ENCODE peak calls at places on chromosomes 1 and 21, in six cellular contexts. E is colonic mucosa, A is pancreas, H is endodermal cell, G is fibroblast of mammary gland, F is astrocyte of the spinal cord. B is an unnamed sample.
A peak's percentile ranks its signal among the peaks of the same experiment; 100 is the strongest.

GRCh38 chr1:1982379-1983232 is 21.0 kb downstream of the CFAP74 start:
- DNase-seq in E (no peak), A (no peak), H (peak; percentile 37), G (no peak), F (no peak), B (no peak)

GRCh38 chr1:93042134-93042821 is 36.8 kb upstream of the MTF2 start:
- DNase-seq in E (peak; percentile 45), A (no peak), H (no peak), G (no peak), F (no peak), B (no peak)

GRCh38 chr1:194809665-194810064 is 1623.3 kb upstream of the B3GALT2 start:
- DNase-seq in E (no peak), A (no peak), H (no peak), G (no peak), F (no peak), B (no peak)

GRCh38 chr1:156195853-156196252 is 1.9 kb downstream of the SLC25A44 start:
- DNase-seq in E (no peak), A (no peak), H (no peak), G (no peak), F (no peak), B (no peak)

GRCh38 chr1:244077473-244078220 is 26.6 kb downstream of the ZBTB18 start:
- DNase-seq in E (no peak), A (no peak), H (peak; percentile 37), G (no peak), F (no peak), B (no peak)

GRCh38 chr1:199742547-199742946 is 285.0 kb upstream of the NR5A2 start:
- DNase-seq in E (no peak), A (no peak), H (no peak), G (peak; percentile 94), F (peak; percentile 84), B (peak; percentile 89)

GRCh38 chr1:247156787-247157232 is 15.0 kb downstream of the ZNF124 start:
- DNase-seq in E (no peak), A (no peak), H (no peak), G (peak; percentile 18), F (peak; percentile 5), B (no peak)

GRCh38 chr1:16717174-16718108 is 22.9 kb upstream of the RNU1-4 start:
- DNase-seq in E (peak; percentile 18), A (peak; percentile 63), H (peak; percentile 68), G (no peak), F (no peak), B (no peak)

GRCh38 chr1:94265011-94265422 is 27.6 kb upstream of the ARHGAP29 start:
- DNase-seq in E (no peak), A (no peak), H (no peak), G (peak; percentile 86), F (no peak), B (no peak)

GRCh38 chr1:14824314-14824915 is 225.9 kb downstream of the KAZN start:
- DNase-seq in E (no peak), A (no peak), H (no peak), G (no peak), F (no peak), B (no peak)

GRCh38 chr1:112673589-112674439 is 645 bp upstream of the MOV10 start:
- DNase-seq in E (no peak), A (peak; percentile 70), H (no peak), G (peak; percentile 81), F (peak; percentile 73), B (peak; percentile 83)

GRCh38 chr1:78277253-78277652 is 213.5 kb upstream of the PTGFR start:
- DNase-seq in E (no peak), A (no peak), H (no peak), G (peak; percentile 90), F (peak; percentile 87), B (peak; percentile 88)

GRCh38 chr1:29245876-29246275 is 9.6 kb downstream of the PTPRU start:
- DNase-seq in E (no peak), A (no peak), H (peak; percentile 60), G (peak; percentile 40), F (peak; percentile 36), B (peak; percentile 49)

GRCh38 chr1:233015965-233016364 is 65.6 kb downstream of the NTPCR start:
- DNase-seq in E (no peak), A (no peak), H (no peak), G (no peak), F (no peak), B (no peak)

GRCh38 chr1:234532511-234532922 is 53.5 kb upstream of the TARBP1 start:
- DNase-seq in E (peak; percentile 48), A (no peak), H (no peak), G (peak; percentile 64), F (no peak), B (peak; percentile 71)

GRCh38 chr1:214563881-214564280 is 12.5 kb upstream of the PTPN14 start:
- DNase-seq in E (no peak), A (no peak), H (no peak), G (peak; percentile 78), F (no peak), B (peak; percentile 66)

GRCh38 chr1:51654000-51654399 is 37.1 kb downstream of the OSBPL9 start:
- DNase-seq in E (no peak), A (no peak), H (no peak), G (no peak), F (no peak), B (no peak)

GRCh38 chr1:3419415-3420204 is 34.9 kb upstream of the ARHGEF16 start:
- DNase-seq in E (peak; percentile 64), A (no peak), H (no peak), G (no peak), F (no peak), B (peak; percentile 2)

GRCh38 chr1:218281285-218281684 is 3.8 kb upstream of the RRP15 start:
- DNase-seq in E (no peak), A (no peak), H (no peak), G (peak; percentile 8), F (no peak), B (no peak)

DNA sequence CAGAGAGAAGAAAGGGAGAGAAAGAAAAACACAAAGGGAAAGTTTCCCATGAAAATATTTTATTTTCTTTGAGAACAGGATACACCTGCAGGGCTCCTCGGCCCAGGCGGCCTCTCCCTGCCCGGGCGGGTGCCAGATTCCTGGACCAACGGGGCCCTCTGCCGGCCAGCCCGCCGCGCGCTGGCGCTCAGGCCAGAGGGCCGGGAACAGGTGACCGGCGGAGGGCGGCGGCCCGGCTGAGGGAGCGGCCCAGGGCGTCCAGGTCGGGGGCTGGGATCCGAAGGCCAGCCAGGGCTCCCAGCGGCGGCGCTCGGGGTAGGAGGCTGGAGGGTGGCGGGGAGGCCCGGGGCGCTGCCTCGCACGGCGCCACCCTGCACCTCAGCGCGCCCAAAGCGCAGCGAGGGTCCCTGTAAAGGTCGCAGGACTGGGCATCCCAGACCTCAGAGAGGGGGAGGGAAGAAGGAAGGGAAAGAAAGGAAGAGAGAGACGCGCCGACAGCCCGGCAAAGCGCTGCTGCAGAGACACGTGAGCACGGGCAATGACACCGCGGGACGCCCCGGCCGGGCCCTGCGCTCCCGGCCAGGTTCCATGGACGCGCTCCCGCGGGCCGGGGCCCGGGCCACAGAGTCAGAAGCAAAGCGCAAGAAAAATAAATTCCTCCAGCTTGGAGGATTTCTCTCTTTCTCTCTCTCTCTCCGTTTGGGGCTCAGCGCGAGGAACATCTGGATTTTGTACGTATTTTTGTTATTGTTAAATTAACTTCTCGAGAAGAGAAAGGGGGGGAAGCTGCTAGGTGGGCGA is 908 bp downstream of the WNT9A start:
- DNase-seq in E (peak; percentile 87), A (peak; percentile 94), H (peak; percentile 95), G (peak; percentile 54), F (peak; percentile 71), B (peak; percentile 66)
- H3K4me3 ChIP-seq in E (peak overlapping the region; percentile 47), A (peak overlapping the region; percentile 21), H (peak overlapping the region; percentile 81), G (peak overlapping the region; percentile 42), F (peak overlapping the region; percentile 50), B (peak overlapping the region; percentile 56)

GRCh38 chr1:166079276-166079675 is 87.5 kb downstream of the FAM78B start:
- DNase-seq in E (no peak), A (no peak), H (peak; percentile 17), G (no peak), F (no peak), B (no peak)

GRCh38 chr1:166080277-166080964 is 86.4 kb downstream of the FAM78B start:
- DNase-seq in E (no peak), A (no peak), H (peak; percentile 37), G (no peak), F (no peak), B (no peak)

GRCh38 chr1:166083887-166084286 is 82.9 kb downstream of the FAM78B start:
- DNase-seq in E (no peak), A (no peak), H (no peak), G (no peak), F (no peak), B (no peak)

GRCh38 chr1:166082601-166083000 is 84.2 kb downstream of the FAM78B start:
- DNase-seq in E (no peak), A (no peak), H (no peak), G (no peak), F (no peak), B (no peak)

DNA sequence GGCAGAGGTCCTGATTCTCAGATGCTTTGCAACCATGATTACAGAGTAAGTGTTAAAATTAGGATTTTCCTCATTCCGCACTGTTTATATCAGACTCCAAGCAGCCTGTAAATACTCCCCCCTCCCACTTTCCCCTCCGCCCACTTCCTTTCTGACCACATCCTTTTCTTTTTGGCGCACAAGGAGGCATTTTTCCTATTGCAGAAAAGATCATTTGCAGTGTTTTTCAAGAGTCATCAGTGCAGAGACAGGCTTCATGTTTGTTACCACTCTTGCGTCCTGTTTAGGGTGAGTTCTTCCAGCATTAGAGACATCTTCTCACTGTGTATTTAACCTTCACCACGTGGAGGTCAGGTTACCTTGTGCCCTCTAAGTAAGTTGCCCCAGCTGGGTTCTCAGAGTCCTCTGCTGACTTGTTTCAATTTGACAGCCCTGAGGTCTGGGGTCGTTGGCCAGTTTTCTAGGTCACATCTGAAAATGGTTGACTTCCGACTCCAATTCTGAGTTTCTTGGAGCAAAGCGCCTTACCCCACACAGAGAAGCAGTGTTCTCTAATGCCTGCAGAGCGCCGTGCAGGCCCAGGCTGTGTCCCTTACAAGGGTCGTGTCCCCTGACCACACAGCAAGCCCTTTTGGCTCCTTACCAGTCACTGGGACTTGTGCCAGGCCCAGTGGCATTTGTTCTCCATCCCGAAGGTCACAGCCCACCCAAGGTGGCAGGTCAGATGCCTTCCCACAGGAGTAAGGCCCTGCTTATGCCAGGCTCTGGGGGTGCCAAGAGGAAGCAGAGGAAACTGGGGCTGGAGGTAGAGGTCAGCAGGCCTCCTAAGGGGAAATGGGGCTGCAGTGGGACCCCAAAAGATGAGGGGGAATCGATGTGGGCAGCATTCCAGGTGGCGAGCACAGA is 85.6 kb downstream of the FAM78B start:
- DNase-seq in E (no peak), A (no peak), H (peak; percentile 32), G (peak; percentile 14), F (no peak), B (peak; percentile 40)
- TF ChIP-seq CTCF in E (no peak), A (no peak), H (no peak), G (no peak), F (no peak), B (no peak)

GRCh38 chr21:42232176-42232825 is 13.4 kb downstream of the ABCG1 start:
- DNase-seq in E (no peak), A (peak; percentile 40), H (no peak), G (no peak), F (no peak), B (no peak)
- H3K4me3 ChIP-seq in E (no peak overlapping the region), A (no peak overlapping the region), H (no peak overlapping the region), G (no peak overlapping the region), F (no peak overlapping the region), B (no peak overlapping the region)

DNA sequence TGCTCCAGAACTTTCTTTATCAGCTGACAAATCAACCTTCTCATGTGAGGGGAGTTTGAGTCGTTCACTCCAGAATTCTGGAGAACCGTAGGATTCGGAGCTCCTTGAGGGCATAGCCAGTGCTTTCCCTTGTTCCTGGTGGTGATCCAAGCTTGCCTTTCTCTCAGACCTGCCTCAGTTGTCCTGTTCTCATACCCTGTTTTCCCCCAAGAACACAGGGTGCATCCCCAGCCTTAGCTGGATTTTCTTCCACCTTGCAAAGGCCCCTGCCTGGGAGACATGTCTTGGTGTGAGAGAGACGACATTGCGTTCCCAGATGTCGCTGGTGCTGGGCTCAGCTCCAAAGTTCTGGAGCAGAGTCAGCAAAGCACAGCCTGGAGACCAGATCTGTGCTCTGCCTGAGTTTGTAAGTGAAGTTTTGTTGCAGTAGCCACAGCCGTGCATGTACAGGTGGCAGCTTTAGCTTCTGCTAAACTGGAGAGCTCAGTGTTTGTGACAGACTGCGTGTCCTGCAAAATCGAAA is 40.0 kb downstream of the ABCG1 start:
- DNase-seq in E (no peak), A (no peak), H (no peak), G (no peak), F (no peak), B (no peak)
- TF ChIP-seq CTCF in E (peak; percentile 19), A (no peak), H (peak; percentile 41), G (no peak), F (no peak), B (no peak)

B was measured in cardiac fibroblast.